ENCODE peak calls at places on chromosomes 16 and 17, in eight cellular contexts. One of them, this sample, is unnamed.

GRCh38 chr16:79316004-79316458 is 284.5 kb downstream of the MAF start:
- DNase-seq in SK-N-SH: no peak
- DNase-seq in CD4-positive, alpha-beta T cell: no peak
- DNase-seq in heart left ventricle: no peak
- DNase-seq in endodermal cell: no peak
- DNase-seq in lower lobe of right lung: no peak
- DNase-seq in tibial artery: no peak
- DNase-seq in kidney: no peak
- DNase-seq in this sample: no peak

GRCh38 chr17:5694507-5694906 is 110.2 kb upstream of the NLRP1 start:
- DNase-seq in SK-N-SH: no peak
- DNase-seq in CD4-positive, alpha-beta T cell: no peak
- DNase-seq in heart left ventricle: no peak
- DNase-seq in endodermal cell: peak
- DNase-seq in lower lobe of right lung: no peak
- DNase-seq in tibial artery: no peak
- DNase-seq in kidney: no peak
- DNase-seq in this sample: no peak

GRCh38 chr17:37637956-37638355 is 5.3 kb downstream of the DDX52 start:
- DNase-seq in SK-N-SH: no peak
- DNase-seq in CD4-positive, alpha-beta T cell: no peak
- DNase-seq in heart left ventricle: no peak
- DNase-seq in endodermal cell: no peak
- DNase-seq in lower lobe of right lung: no peak
- DNase-seq in tibial artery: no peak
- DNase-seq in kidney: no peak
- DNase-seq in this sample: no peak

GRCh38 chr16:58459344-58460218 is 40.4 kb upstream of the NDRG4 start:
- DNase-seq in SK-N-SH: no peak
- DNase-seq in CD4-positive, alpha-beta T cell: no peak
- DNase-seq in heart left ventricle: no peak
- DNase-seq in endodermal cell: no peak
- DNase-seq in lower lobe of right lung: no peak
- DNase-seq in tibial artery: no peak
- DNase-seq in kidney: no peak
- DNase-seq in this sample: peak

GRCh38 chr16:15650698-15651161 is 685 bp downstream of the NDE1 start:
- DNase-seq in SK-N-SH: peak
- DNase-seq in CD4-positive, alpha-beta T cell: no peak
- DNase-seq in heart left ventricle: peak
- DNase-seq in endodermal cell: peak
- DNase-seq in lower lobe of right lung: peak
- DNase-seq in tibial artery: peak
- DNase-seq in kidney: peak
- DNase-seq in this sample: peak

GRCh38 chr17:82822281-82822680 is 17.5 kb downstream of the ZNF750 start:
- DNase-seq in SK-N-SH: no peak
- DNase-seq in CD4-positive, alpha-beta T cell: no peak
- DNase-seq in heart left ventricle: peak
- DNase-seq in endodermal cell: no peak
- DNase-seq in lower lobe of right lung: peak
- DNase-seq in tibial artery: no peak
- DNase-seq in kidney: peak
- DNase-seq in this sample: no peak

GRCh38 chr16:81469710-81470481 is 25.3 kb downstream of the CMIP start:
- DNase-seq in SK-N-SH: no peak
- DNase-seq in CD4-positive, alpha-beta T cell: peak
- DNase-seq in heart left ventricle: peak
- DNase-seq in endodermal cell: no peak
- DNase-seq in lower lobe of right lung: peak
- DNase-seq in tibial artery: no peak
- DNase-seq in kidney: peak
- DNase-seq in this sample: no peak

GRCh38 chr17:49747632-49748031 is 16.3 kb downstream of the FAM117A start:
- DNase-seq in SK-N-SH: no peak
- DNase-seq in CD4-positive, alpha-beta T cell: no peak
- DNase-seq in heart left ventricle: no peak
- DNase-seq in endodermal cell: no peak
- DNase-seq in lower lobe of right lung: no peak
- DNase-seq in tibial artery: no peak
- DNase-seq in kidney: no peak
- DNase-seq in this sample: no peak

GRCh38 chr17:4940625-4941021 is 555 bp downstream of the RNF167 start:
- DNase-seq in SK-N-SH: no peak
- DNase-seq in CD4-positive, alpha-beta T cell: no peak
- DNase-seq in heart left ventricle: no peak
- DNase-seq in endodermal cell: no peak
- DNase-seq in lower lobe of right lung: no peak
- DNase-seq in tibial artery: no peak
- DNase-seq in kidney: peak
- DNase-seq in this sample: peak

GRCh38 chr17:2375406-2375805 is 25.5 kb downstream of the MNT start:
- DNase-seq in SK-N-SH: peak
- DNase-seq in CD4-positive, alpha-beta T cell: no peak
- DNase-seq in heart left ventricle: no peak
- DNase-seq in endodermal cell: no peak
- DNase-seq in lower lobe of right lung: no peak
- DNase-seq in tibial artery: no peak
- DNase-seq in kidney: no peak
- DNase-seq in this sample: no peak

GRCh38 chr17:59893617-59894100 is 738 bp downstream of the RPS6KB1 start:
- DNase-seq in SK-N-SH: peak
- DNase-seq in CD4-positive, alpha-beta T cell: no peak
- DNase-seq in heart left ventricle: no peak
- DNase-seq in endodermal cell: no peak
- DNase-seq in lower lobe of right lung: no peak
- DNase-seq in tibial artery: no peak
- DNase-seq in kidney: no peak
- DNase-seq in this sample: peak

GRCh38 chr17:16417896-16418683 is 2.7 kb downstream of the TRPV2 start:
- DNase-seq in SK-N-SH: no peak
- DNase-seq in CD4-positive, alpha-beta T cell: no peak
- DNase-seq in heart left ventricle: no peak
- DNase-seq in endodermal cell: peak
- DNase-seq in lower lobe of right lung: no peak
- DNase-seq in tibial artery: no peak
- DNase-seq in kidney: no peak
- DNase-seq in this sample: no peak

GRCh38 chr17:39240631-39241030 is 14.9 kb upstream of the STAC2 start:
- DNase-seq in SK-N-SH: no peak
- DNase-seq in CD4-positive, alpha-beta T cell: no peak
- DNase-seq in heart left ventricle: peak
- DNase-seq in endodermal cell: no peak
- DNase-seq in lower lobe of right lung: no peak
- DNase-seq in tibial artery: no peak
- DNase-seq in kidney: no peak
- DNase-seq in this sample: no peak

GRCh38 chr17:17538417-17539391 is 42.5 kb upstream of the RASD1 start:
- DNase-seq in SK-N-SH: no peak
- DNase-seq in CD4-positive, alpha-beta T cell: no peak
- DNase-seq in heart left ventricle: no peak
- DNase-seq in endodermal cell: no peak
- DNase-seq in lower lobe of right lung: no peak
- DNase-seq in tibial artery: no peak
- DNase-seq in kidney: no peak
- DNase-seq in this sample: no peak

GRCh38 chr17:17535957-17536356 is 39.8 kb upstream of the RASD1 start:
- DNase-seq in SK-N-SH: peak
- DNase-seq in CD4-positive, alpha-beta T cell: no peak
- DNase-seq in heart left ventricle: peak
- DNase-seq in endodermal cell: no peak
- DNase-seq in lower lobe of right lung: peak
- DNase-seq in tibial artery: peak
- DNase-seq in kidney: no peak
- DNase-seq in this sample: no peak

GRCh38 chr17:17539591-17539990 is 43.4 kb upstream of the RASD1 start:
- DNase-seq in SK-N-SH: no peak
- DNase-seq in CD4-positive, alpha-beta T cell: no peak
- DNase-seq in heart left ventricle: peak
- DNase-seq in endodermal cell: no peak
- DNase-seq in lower lobe of right lung: no peak
- DNase-seq in tibial artery: no peak
- DNase-seq in kidney: no peak
- DNase-seq in this sample: no peak

GRCh38 chr17:17536702-17537101 is 40.5 kb upstream of the RASD1 start:
- DNase-seq in SK-N-SH: no peak
- DNase-seq in CD4-positive, alpha-beta T cell: no peak
- DNase-seq in heart left ventricle: no peak
- DNase-seq in endodermal cell: no peak
- DNase-seq in lower lobe of right lung: no peak
- DNase-seq in tibial artery: no peak
- DNase-seq in kidney: no peak
- DNase-seq in this sample: no peak

DNA sequence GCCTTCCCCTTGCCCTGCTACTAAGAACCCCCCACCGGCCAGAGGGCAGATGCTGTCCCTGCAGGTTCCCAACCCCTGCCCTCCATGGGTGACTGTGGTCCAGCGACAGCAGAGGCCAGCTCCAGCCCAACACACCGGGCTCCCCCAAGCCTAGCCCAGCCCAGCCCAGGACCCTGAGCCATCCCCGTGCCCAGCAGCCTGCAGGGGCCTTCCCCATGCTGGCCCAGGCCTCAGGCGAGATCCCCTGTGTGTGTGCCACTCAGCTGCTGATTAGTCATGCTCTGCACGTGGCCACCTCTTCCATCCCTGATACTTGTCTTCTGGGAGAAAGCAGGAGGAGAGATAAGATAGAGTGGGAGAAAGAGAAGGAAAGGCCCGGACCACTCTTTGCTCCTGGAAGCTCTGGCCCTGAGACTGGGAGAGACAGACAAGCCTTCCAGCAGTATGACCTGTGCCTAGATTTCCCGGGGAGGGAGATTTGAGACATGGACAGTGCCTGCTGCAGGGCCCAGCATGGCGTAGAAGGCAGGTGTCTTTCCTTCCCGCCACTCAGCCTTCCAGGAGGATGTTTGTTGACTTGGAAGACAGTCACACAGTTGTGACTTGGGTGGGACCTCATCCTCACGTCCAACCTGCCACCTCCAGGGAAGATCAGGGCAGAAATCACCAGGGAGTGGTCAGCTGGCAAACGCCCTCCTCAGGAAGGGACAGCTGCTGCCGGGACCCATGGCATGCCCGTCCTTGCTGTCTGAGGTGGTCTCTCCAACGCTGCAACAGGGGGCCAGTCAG is 41.3 kb upstream of the RASD1 start:
- DNase-seq in SK-N-SH: no peak
- DNase-seq in CD4-positive, alpha-beta T cell: no peak
- DNase-seq in heart left ventricle: peak
- DNase-seq in endodermal cell: no peak
- DNase-seq in lower lobe of right lung: no peak
- DNase-seq in tibial artery: no peak
- DNase-seq in kidney: no peak
- DNase-seq in this sample: no peak
- H3K27ac ChIP-seq in SK-N-SH: no peak
- H3K27ac ChIP-seq in CD4-positive, alpha-beta T cell: no peak
- H3K27ac ChIP-seq in heart left ventricle: peak
- H3K27ac ChIP-seq in endodermal cell: no peak
- H3K27ac ChIP-seq in lower lobe of right lung: peak
- H3K27ac ChIP-seq in tibial artery: no peak
- H3K27ac ChIP-seq in kidney: no peak
- H3K27ac ChIP-seq in this sample: no peak

DNA sequence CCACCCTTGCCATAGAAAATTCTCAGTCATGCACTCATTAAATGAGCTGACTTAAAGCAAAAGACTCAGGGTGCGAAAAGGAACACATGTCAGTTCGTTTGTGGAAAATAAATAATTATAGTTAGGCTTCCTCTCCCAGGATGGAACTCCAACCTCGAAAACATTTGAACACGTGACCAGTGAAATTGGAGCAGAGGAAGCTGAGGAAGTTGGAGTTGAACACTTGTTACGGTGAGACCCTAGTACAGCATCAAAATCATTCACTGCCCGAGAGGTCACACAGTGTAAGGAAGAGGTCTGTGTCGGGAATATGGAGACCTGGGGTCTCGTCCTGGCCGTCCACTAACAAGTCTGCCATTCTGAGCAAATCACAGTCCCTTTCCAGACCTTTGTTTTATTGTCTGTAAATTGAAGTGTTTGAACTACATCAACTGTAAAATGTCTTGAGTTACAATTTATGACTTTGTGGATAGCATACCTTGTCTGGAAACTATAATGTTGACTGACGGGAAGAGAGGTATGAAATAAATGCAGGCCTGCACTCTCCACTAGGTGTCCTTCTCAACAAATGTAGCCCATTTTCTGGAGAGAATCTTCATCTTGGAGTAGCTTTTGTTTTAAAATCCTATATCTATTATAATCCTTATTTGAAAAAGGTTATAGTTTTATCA is 7.7 kb downstream of the PSMD7 start:
- DNase-seq in SK-N-SH: no peak
- DNase-seq in CD4-positive, alpha-beta T cell: no peak
- DNase-seq in heart left ventricle: no peak
- DNase-seq in endodermal cell: no peak
- DNase-seq in lower lobe of right lung: no peak
- DNase-seq in tibial artery: no peak
- DNase-seq in kidney: no peak
- DNase-seq in this sample: peak
- TF ChIP-seq CTCF in SK-N-SH: peak
- TF ChIP-seq CTCF in CD4-positive, alpha-beta T cell: peak
- TF ChIP-seq CTCF in heart left ventricle: no peak
- TF ChIP-seq CTCF in endodermal cell: peak
- TF ChIP-seq CTCF in lower lobe of right lung: no peak
- TF ChIP-seq CTCF in tibial artery: no peak
- TF ChIP-seq CTCF in kidney: no peak
- TF ChIP-seq CTCF in this sample: peak

GRCh38 chr17:74324521-74324920 is 1.5 kb upstream of the KIF19 start:
- DNase-seq in SK-N-SH: no peak
- DNase-seq in CD4-positive, alpha-beta T cell: no peak
- DNase-seq in heart left ventricle: no peak
- DNase-seq in endodermal cell: no peak
- DNase-seq in lower lobe of right lung: no peak
- DNase-seq in tibial artery: no peak
- DNase-seq in kidney: no peak
- DNase-seq in this sample: no peak
- H3K27ac ChIP-seq in SK-N-SH: no peak
- H3K27ac ChIP-seq in CD4-positive, alpha-beta T cell: no peak
- H3K27ac ChIP-seq in heart left ventricle: no peak
- H3K27ac ChIP-seq in endodermal cell: no peak
- H3K27ac ChIP-seq in lower lobe of right lung: no peak
- H3K27ac ChIP-seq in tibial artery: no peak
- H3K27ac ChIP-seq in kidney: no peak
- H3K27ac ChIP-seq in this sample: no peak

GRCh38 chr17:28575126-28575795 is 1.4 kb downstream of the ALDOC start:
- DNase-seq in SK-N-SH: peak
- DNase-seq in CD4-positive, alpha-beta T cell: no peak
- DNase-seq in heart left ventricle: peak
- DNase-seq in endodermal cell: peak
- DNase-seq in lower lobe of right lung: no peak
- DNase-seq in tibial artery: no peak
- DNase-seq in kidney: no peak
- DNase-seq in this sample: no peak
- TF ChIP-seq CTCF in SK-N-SH: no peak
- TF ChIP-seq CTCF in CD4-positive, alpha-beta T cell: no peak
- TF ChIP-seq CTCF in heart left ventricle: peak
- TF ChIP-seq CTCF in endodermal cell: peak
- TF ChIP-seq CTCF in lower lobe of right lung: no peak
- TF ChIP-seq CTCF in tibial artery: no peak
- TF ChIP-seq CTCF in kidney: no peak
- TF ChIP-seq CTCF in this sample: no peak

This sample was measured in RWPE1.